ENCODE peak calls at places on chromosomes 13 and 19, in five cellular contexts. H is NCI-H774; L is stimulated activated CD4-positive, alpha-beta T cell treated with anti-CD3 and anti-CD28 coated beads, Interleukin-1b, Interleukin-23, amount 100 ng/mL, for 24 hours; T is heart right ventricle; S is osteocyte. N is an unnamed sample.

GRCh38 chr19:54245936-54246335 is 3.3 kb upstream of the LILRA6 start:
- DNase-seq in H (no peak), L (no peak), T (no peak), S (no peak), N (no peak)

GRCh38 chr13:70708744-70709143 is 600.5 kb upstream of the KLHL1 start:
- DNase-seq in H (no peak), L (no peak), T (no peak), S (no peak), N (no peak)

GRCh38 chr19:31039151-31039550 is 310.1 kb downstream of the TSHZ3 start:
- DNase-seq in H (no peak), L (no peak), T (no peak), S (no peak), N (no peak)

GRCh38 chr19:5360003-5360820 is 19.6 kb upstream of the PTPRS start:
- DNase-seq in H (no peak), L (no peak), T (no peak), S (no peak), N (no peak)

GRCh38 chr19:37692956-37693660 is 26.5 kb downstream of the ZNF607 start:
- DNase-seq in H (no peak), L (no peak), T (no peak), S (no peak), N (no peak)

GRCh38 chr19:41871573-41872383 is 5.3 kb upstream of the CD79A start:
- DNase-seq in H (no peak), L (no peak), T (no peak), S (no peak), N (no peak)

GRCh38 chr19:52258426-52258825 is 11.0 kb upstream of the ZNF766 start:
- DNase-seq in H (no peak), L (no peak), T (no peak), S (no peak), N (no peak)

GRCh38 chr13:109476001-109476400 is 310.4 kb downstream of the IRS2 start:
- DNase-seq in H (no peak), L (no peak), T (no peak), S (no peak), N (no peak)

GRCh38 chr13:29472317-29472961 is 123.0 kb downstream of the SLC7A1 start:
- DNase-seq in H (no peak), L (peak; percentile 21), T (no peak), S (no peak), N (no peak)

GRCh38 chr19:3547301-3547731 is 8.3 kb downstream of the TEKTIP1 start:
- DNase-seq in H (no peak), L (no peak), T (no peak), S (no peak), N (no peak)

GRCh38 chr13:37074703-37075102 is 15.2 kb upstream of the SUPT20H start:
- DNase-seq in H (peak; percentile 1), L (no peak), T (no peak), S (no peak), N (no peak)

GRCh38 chr13:113015826-113016525 is 47.0 kb downstream of the MCF2L start:
- DNase-seq in H (no peak), L (no peak), T (no peak), S (no peak), N (no peak)

GRCh38 chr19:13163609-13164364 is 13.6 kb downstream of the IER2 start:
- DNase-seq in H (peak; percentile 60), L (no peak), T (peak; percentile 70), S (peak; percentile 94), N (peak; percentile 79)

GRCh38 chr13:35552172-35552844 is 75.8 kb upstream of the MAB21L1 start:
- DNase-seq in H (no peak), L (no peak), T (no peak), S (no peak), N (no peak)

GRCh38 chr19:50330365-50331078 is 1.3 kb upstream of the KCNC3 start:
- DNase-seq in H (peak; percentile 88), L (peak; percentile 30), T (peak; percentile 87), S (no peak), N (peak; percentile 91)

GRCh38 chr13:61144301-61144700 is 271.3 kb downstream of the PCDH20 start:
- DNase-seq in H (no peak), L (no peak), T (no peak), S (no peak), N (no peak)

GRCh38 chr13:72284791-72285190 is 417.8 kb upstream of the DACH1 start:
- DNase-seq in H (no peak), L (no peak), T (no peak), S (no peak), N (no peak)

GRCh38 chr19:44745386-44745831 is 3.1 kb upstream of the BCL3 start:
- DNase-seq in H (no peak), L (no peak), T (peak; percentile 79), S (peak; percentile 86), N (no peak)

GRCh38 chr19:55133639-55134444 is 15.2 kb downstream of the TNNT1 start:
- DNase-seq in H (no peak), L (no peak), T (no peak), S (no peak), N (no peak)

GRCh38 chr13:102800145-102801041 is 1.5 kb downstream of the BIVM start:
- DNase-seq in H (peak; percentile 45), L (peak; percentile 57), T (peak; percentile 88), S (peak; percentile 95), N (peak; percentile 85)

GRCh38 chr13:113560645-113561416 is 23.7 kb upstream of the TFDP1 start:
- DNase-seq in H (no peak), L (no peak), T (no peak), S (peak; percentile 74), N (no peak)

GRCh38 chr13:32262165-32262564 is 53.0 kb downstream of the ZAR1L start:
- DNase-seq in H (no peak), L (no peak), T (no peak), S (no peak), N (no peak)

GRCh38 chr19:11168568-11168967 is 13.0 kb upstream of the SPC24 start:
- DNase-seq in H (no peak), L (no peak), T (no peak), S (no peak), N (no peak)

GRCh38 chr13:105678072-105678471 is 857.4 kb downstream of the EFNB2 start:
- DNase-seq in H (no peak), L (no peak), T (no peak), S (no peak), N (no peak)

GRCh38 chr19:11699931-11700794 is 38.6 kb downstream of the ZNF823 start:
- DNase-seq in H (peak; percentile 19), L (no peak), T (no peak), S (no peak), N (no peak)

GRCh38 chr19:44876930-44877530 is 14.0 kb upstream of the TOMM40 start:
- DNase-seq in H (no peak), L (no peak), T (no peak), S (no peak), N (no peak)

GRCh38 chr19:13382633-13382938 is 123.7 kb downstream of the CACNA1A start:
- DNase-seq in H (no peak), L (no peak), T (no peak), S (no peak), N (no peak)

GRCh38 chr19:42629191-42629590 is 34.5 kb upstream of the CEACAM8 start:
- DNase-seq in H (no peak), L (no peak), T (no peak), S (no peak), N (no peak)

GRCh38 chr13:30409911-30410704 is 12.2 kb upstream of the UBE2L5 start:
- DNase-seq in H (no peak), L (no peak), T (no peak), S (no peak), N (no peak)

GRCh38 chr19:33394006-33394722 is 20.7 kb downstream of the CEBPG start:
- DNase-seq in H (no peak), L (no peak), T (peak; percentile 61), S (no peak), N (peak; percentile 12)

GRCh38 chr13:26727633-26728032 is 33.0 kb downstream of the GPR12 start:
- DNase-seq in H (no peak), L (no peak), T (no peak), S (no peak), N (no peak)